ENCODE peak calls at places on chromosomes 13 and 19, in seven cellular contexts. S is transverse colon, I is IMR-90, L is fibroblast of mammary gland, W is astrocyte, B is astrocyte of the spinal cord, D is mesendoderm. K is an unnamed sample.

GRCh38 chr19:55179570-55180484 is at the start of gene SYT5:
- DNase-seq in B (no peak), W (no peak), D (peak; percentile 55), I (no peak), S (peak; percentile 46), L (no peak), K (no peak)

GRCh38 chr19:13640611-13641010 is 123.7 kb upstream of the MRI1 start:
- DNase-seq in D (no peak), L (no peak), I (no peak), W (no peak), B (no peak), S (no peak), K (no peak)

GRCh38 chr13:110570886-110571285 is 9.4 kb upstream of the RAB20 start:
- DNase-seq in W (no peak), B (no peak), I (no peak), S (no peak), L (no peak), D (no peak), K (no peak)

GRCh38 chr13:77698211-77699058 is 948 bp downstream of the SLAIN1 start:
- DNase-seq in W (no peak), L (no peak), S (peak; percentile 44), D (peak; percentile 53), B (no peak), I (no peak), K (peak; percentile 2)

GRCh38 chr13:37598572-37598971 is at the start of gene POSTN:
- DNase-seq in L (peak; percentile 49), W (peak; percentile 61), D (peak; percentile 6), I (peak; percentile 49), S (no peak), B (peak; percentile 55), K (peak; percentile 84)

GRCh38 chr19:18928018-18928805 is 8.7 kb downstream of the DDX49 start:
- DNase-seq in B (no peak), L (no peak), I (no peak), D (no peak), S (no peak), W (no peak), K (no peak)

GRCh38 chr13:101942038-101942437 is 459.8 kb downstream of the FGF14 start:
- DNase-seq in L (peak; percentile 63), S (peak; percentile 19), D (peak; percentile 71), B (peak; percentile 62), W (peak; percentile 4), I (peak; percentile 16), K (peak; percentile 7)

GRCh38 chr13:111664696-111665095 is 344.3 kb downstream of the TEX29 start:
- DNase-seq in L (no peak), W (no peak), S (no peak), D (no peak), B (no peak), I (no peak), K (no peak)

GRCh38 chr19:18263324-18264215 is 10.7 kb downstream of the IQCN start:
- DNase-seq in B (no peak), I (no peak), L (no peak), S (no peak), W (no peak), D (no peak), K (no peak)

GRCh38 chr13:96958286-96958891 is 35.9 kb downstream of the OXGR1 start:
- DNase-seq in L (peak; percentile 47), D (peak; percentile 50), B (peak; percentile 38), W (peak; percentile 1), I (peak; percentile 13), S (no peak), K (peak; percentile 51)

GRCh38 chr13:66926851-66927524 is 303.1 kb downstream of the PCDH9 start:
- DNase-seq in I (peak; percentile 37), W (no peak), B (peak; percentile 28), S (no peak), D (no peak), L (no peak), K (no peak)

GRCh38 chr19:35025969-35026368 is 4.3 kb upstream of the SCN1B start:
- DNase-seq in B (no peak), I (no peak), L (no peak), W (no peak), S (no peak), D (no peak), K (no peak)

GRCh38 chr19:50663280-50663790 is 14.1 kb downstream of the C19orf81 start:
- DNase-seq in I (no peak), S (no peak), B (no peak), W (no peak), L (peak; percentile 2), D (no peak), K (no peak)

GRCh38 chr13:106690779-106691178 is 122.8 kb upstream of the ARGLU1 start:
- DNase-seq in S (no peak), D (no peak), L (no peak), B (no peak), I (no peak), W (no peak), K (no peak)

DNA sequence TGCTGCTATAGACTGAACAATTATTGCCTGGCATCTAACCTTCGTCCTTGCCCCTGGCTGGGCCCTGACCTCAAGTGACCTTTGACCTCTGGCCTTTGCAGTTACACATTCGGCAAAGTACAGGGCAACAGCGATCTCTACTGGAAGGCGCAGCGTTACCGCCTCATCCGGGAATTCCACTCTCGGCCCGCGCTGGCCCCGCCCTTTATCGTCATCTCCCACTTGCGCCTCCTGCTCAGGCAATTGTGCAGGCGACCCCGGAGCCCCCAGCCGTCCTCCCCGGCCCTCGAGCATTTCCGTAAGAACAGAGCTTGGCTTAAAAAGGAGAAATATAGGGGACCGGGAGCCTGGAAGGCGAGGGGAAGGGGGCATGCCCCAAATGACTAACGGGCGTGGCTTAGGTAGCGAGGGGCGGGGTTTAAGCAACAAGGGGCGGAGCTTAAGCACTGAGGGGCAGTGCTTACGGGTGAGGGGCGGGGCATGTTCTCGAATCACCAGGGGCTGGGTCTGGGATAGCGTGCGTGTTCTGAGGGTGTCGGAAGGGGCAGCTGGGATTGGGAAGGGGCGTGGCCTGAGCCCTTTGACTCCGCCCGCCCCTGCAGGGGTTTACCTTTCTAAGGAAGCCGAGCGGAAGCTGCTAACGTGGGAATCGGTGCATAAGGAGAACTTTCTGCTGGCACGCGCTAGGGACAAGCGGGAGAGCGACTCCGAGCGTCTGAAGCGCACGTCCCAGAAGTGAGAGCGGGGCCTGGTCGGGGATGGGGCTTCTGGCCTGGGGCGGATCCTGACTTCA is 52.7 kb downstream of the TRPM4 start:
- DNase-seq in W (no peak), B (peak; percentile 30), I (no peak), S (peak; percentile 42), L (peak; percentile 33), D (peak; percentile 91), K (no peak)
- H3K4me3 ChIP-seq in W (no peak overlapping the region), B (peak overlapping the region; percentile 17), I (no peak overlapping the region), S (no peak overlapping the region), L (no peak overlapping the region), D (no peak overlapping the region), K (no peak overlapping the region)

DNA sequence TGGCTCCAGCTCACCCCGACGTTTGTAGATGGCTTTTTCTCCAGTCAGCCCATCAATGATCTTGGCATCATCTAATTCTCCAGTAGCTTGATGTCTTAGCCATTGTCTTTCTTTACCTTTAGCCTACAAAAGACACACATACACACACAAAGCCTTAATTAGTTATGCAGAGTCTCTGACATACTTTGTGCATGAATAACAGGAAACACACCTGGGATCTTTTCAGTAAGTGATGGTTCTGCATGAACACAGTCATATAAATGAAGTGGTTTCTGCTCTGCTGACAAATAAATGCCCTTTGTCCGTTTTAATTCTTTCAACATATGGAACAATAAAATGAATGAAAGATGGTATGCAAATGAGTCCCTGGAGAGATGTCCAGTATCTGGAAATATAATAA is 133.3 kb downstream of the RGCC start:
- DNase-seq in S (no peak), L (no peak), D (no peak), W (peak; percentile 26), B (no peak), I (no peak), K (no peak)
- H3K4me3 ChIP-seq in S (no peak overlapping the region), L (no peak overlapping the region), D (no peak overlapping the region), W (no peak overlapping the region), B (no peak overlapping the region), I (no peak overlapping the region), K (no peak overlapping the region)

GRCh38 chr19:5338661-5339469 is 1.7 kb downstream of the PTPRS start:
- DNase-seq in B (no peak), W (no peak), L (no peak), I (no peak), D (peak; percentile 84), S (no peak), K (no peak)
- H3K4me3 ChIP-seq in B (peak overlapping the region; percentile 61), W (peak overlapping the region; percentile 62), L (no peak overlapping the region), I (peak overlapping the region; percentile 78), D (peak overlapping the region; percentile 51), S (no peak overlapping the region), K (no peak overlapping the region)

GRCh38 chr19:11578342-11579142 is 1.1 kb upstream of the ACP5 start:
- DNase-seq in S (peak; percentile 61), W (no peak), D (peak; percentile 47), I (no peak), L (no peak), B (no peak), K (no peak)
- H3K4me3 ChIP-seq in S (peak overlapping the region; percentile 19), W (no peak overlapping the region), D (peak overlapping the region; percentile 9), I (no peak overlapping the region), L (no peak overlapping the region), B (no peak overlapping the region), K (peak overlapping the region; percentile 4)

GRCh38 chr19:15836595-15837398 is 21.3 kb upstream of the OR10H1 start:
- DNase-seq in I (peak; percentile 88), W (peak; percentile 78), S (peak; percentile 97), D (peak; percentile 94), L (peak; percentile 89), B (peak; percentile 91), K (peak; percentile 94)
- H3K4me3 ChIP-seq in I (peak overlapping the region; percentile 82), W (peak overlapping the region; percentile 64), S (peak overlapping the region; percentile 87), D (peak overlapping the region; percentile 48), L (peak overlapping the region; percentile 72), B (peak overlapping the region; percentile 71), K (peak overlapping the region; percentile 72)

DNA sequence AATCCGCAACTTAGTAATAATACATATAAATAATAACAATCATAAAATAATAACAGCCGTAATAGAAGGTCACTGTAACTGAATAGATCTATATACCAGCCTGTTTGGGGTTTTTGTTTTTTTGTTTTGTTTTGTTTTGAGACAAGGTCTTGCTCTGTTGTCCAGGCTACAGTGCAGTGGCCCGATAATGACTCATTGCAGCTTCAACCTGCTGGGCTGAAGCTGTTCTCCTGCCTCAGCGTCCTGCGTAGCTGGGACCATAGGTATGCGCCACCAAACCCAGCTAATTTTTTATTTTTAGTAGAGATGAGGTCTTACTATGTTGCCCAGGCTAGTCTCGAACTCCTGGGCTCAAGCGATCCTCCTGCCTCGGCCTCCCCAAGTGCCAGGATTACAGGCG is 950 bp downstream of the IGSF23 start:
- DNase-seq in B (no peak), L (no peak), D (no peak), S (no peak), W (no peak), I (no peak), K (no peak)
- H3K4me3 ChIP-seq in B (no peak overlapping the region), L (no peak overlapping the region), D (no peak overlapping the region), S (no peak overlapping the region), W (no peak overlapping the region), I (no peak overlapping the region), K (no peak overlapping the region)